ENCODE peak calls at places on chromosomes 12 and 14, in nine cellular contexts. One of them, this sample, is unnamed.

GRCh38 chr12:124660846-124661245 is 93.4 kb upstream of the NCOR2 start:
- DNase-seq in GM04504: no peak
- DNase-seq in GM12892: no peak
- DNase-seq in epithelial cell of proximal tubule: no peak
- DNase-seq in ovary: no peak
- DNase-seq in HEK293T: no peak
- DNase-seq in posterior cingulate gyrus: no peak
- DNase-seq in stimulated activated CD8-positive, alpha-beta memory T cell treated with anti-CD3 and anti-CD28 coated beads, Interleukin-4, amount 100 ng/mL, for 24 hours: no peak
- DNase-seq in epithelial cell of esophagus: no peak
- DNase-seq in this sample: no peak

GRCh38 chr12:121917950-121918678 is at the start of gene CFAP251:
- DNase-seq in HEK293T: peak
- DNase-seq in epithelial cell of esophagus: peak
- DNase-seq in posterior cingulate gyrus: peak
- DNase-seq in ovary: peak
- DNase-seq in GM04504: peak
- DNase-seq in epithelial cell of proximal tubule: no peak
- DNase-seq in GM12892: peak
- DNase-seq in stimulated activated CD8-positive, alpha-beta memory T cell treated with anti-CD3 and anti-CD28 coated beads, Interleukin-4, amount 100 ng/mL, for 24 hours: peak
- DNase-seq in this sample: peak

GRCh38 chr14:72771561-72771960 is 122.3 kb downstream of the DPF3 start:
- DNase-seq in GM12892: no peak
- DNase-seq in epithelial cell of proximal tubule: no peak
- DNase-seq in epithelial cell of esophagus: no peak
- DNase-seq in HEK293T: no peak
- DNase-seq in ovary: no peak
- DNase-seq in posterior cingulate gyrus: no peak
- DNase-seq in stimulated activated CD8-positive, alpha-beta memory T cell treated with anti-CD3 and anti-CD28 coated beads, Interleukin-4, amount 100 ng/mL, for 24 hours: no peak
- DNase-seq in GM04504: no peak
- DNase-seq in this sample: no peak

GRCh38 chr12:49805409-49805808 is 22.8 kb downstream of the NCKAP5L start:
- DNase-seq in posterior cingulate gyrus: no peak
- DNase-seq in HEK293T: no peak
- DNase-seq in epithelial cell of proximal tubule: no peak
- DNase-seq in epithelial cell of esophagus: no peak
- DNase-seq in GM12892: no peak
- DNase-seq in ovary: no peak
- DNase-seq in stimulated activated CD8-positive, alpha-beta memory T cell treated with anti-CD3 and anti-CD28 coated beads, Interleukin-4, amount 100 ng/mL, for 24 hours: no peak
- DNase-seq in GM04504: no peak
- DNase-seq in this sample: no peak

GRCh38 chr12:113366827-113367226 is 8.4 kb downstream of the PLBD2 start:
- DNase-seq in epithelial cell of esophagus: no peak
- DNase-seq in GM04504: no peak
- DNase-seq in HEK293T: no peak
- DNase-seq in posterior cingulate gyrus: no peak
- DNase-seq in ovary: no peak
- DNase-seq in GM12892: no peak
- DNase-seq in stimulated activated CD8-positive, alpha-beta memory T cell treated with anti-CD3 and anti-CD28 coated beads, Interleukin-4, amount 100 ng/mL, for 24 hours: no peak
- DNase-seq in epithelial cell of proximal tubule: no peak
- DNase-seq in this sample: no peak

GRCh38 chr12:63387736-63388135 is 236.7 kb upstream of the AVPR1A start:
- DNase-seq in HEK293T: no peak
- DNase-seq in epithelial cell of esophagus: no peak
- DNase-seq in epithelial cell of proximal tubule: no peak
- DNase-seq in ovary: no peak
- DNase-seq in stimulated activated CD8-positive, alpha-beta memory T cell treated with anti-CD3 and anti-CD28 coated beads, Interleukin-4, amount 100 ng/mL, for 24 hours: no peak
- DNase-seq in GM12892: no peak
- DNase-seq in posterior cingulate gyrus: no peak
- DNase-seq in GM04504: no peak
- DNase-seq in this sample: no peak

GRCh38 chr12:113298472-113298817 is 36.5 kb downstream of the SLC8B1 start:
- DNase-seq in GM12892: no peak
- DNase-seq in GM04504: no peak
- DNase-seq in stimulated activated CD8-positive, alpha-beta memory T cell treated with anti-CD3 and anti-CD28 coated beads, Interleukin-4, amount 100 ng/mL, for 24 hours: no peak
- DNase-seq in epithelial cell of proximal tubule: no peak
- DNase-seq in ovary: no peak
- DNase-seq in HEK293T: no peak
- DNase-seq in posterior cingulate gyrus: no peak
- DNase-seq in epithelial cell of esophagus: no peak
- DNase-seq in this sample: no peak

GRCh38 chr12:4700621-4701026 is 19.6 kb upstream of the GALNT8 start:
- DNase-seq in stimulated activated CD8-positive, alpha-beta memory T cell treated with anti-CD3 and anti-CD28 coated beads, Interleukin-4, amount 100 ng/mL, for 24 hours: no peak
- DNase-seq in HEK293T: no peak
- DNase-seq in ovary: peak
- DNase-seq in epithelial cell of proximal tubule: no peak
- DNase-seq in posterior cingulate gyrus: no peak
- DNase-seq in GM04504: no peak
- DNase-seq in epithelial cell of esophagus: peak
- DNase-seq in GM12892: no peak
- DNase-seq in this sample: no peak

GRCh38 chr12:2212971-2213869 is 160.4 kb downstream of the CACNA1C start:
- DNase-seq in posterior cingulate gyrus: no peak
- DNase-seq in GM04504: no peak
- DNase-seq in GM12892: no peak
- DNase-seq in ovary: peak
- DNase-seq in HEK293T: peak
- DNase-seq in epithelial cell of proximal tubule: no peak
- DNase-seq in stimulated activated CD8-positive, alpha-beta memory T cell treated with anti-CD3 and anti-CD28 coated beads, Interleukin-4, amount 100 ng/mL, for 24 hours: no peak
- DNase-seq in epithelial cell of esophagus: no peak
- DNase-seq in this sample: no peak

GRCh38 chr12:42756841-42757661 is 167.5 kb upstream of the PRICKLE1 start:
- DNase-seq in stimulated activated CD8-positive, alpha-beta memory T cell treated with anti-CD3 and anti-CD28 coated beads, Interleukin-4, amount 100 ng/mL, for 24 hours: no peak
- DNase-seq in GM04504: peak
- DNase-seq in epithelial cell of esophagus: peak
- DNase-seq in HEK293T: no peak
- DNase-seq in posterior cingulate gyrus: no peak
- DNase-seq in ovary: no peak
- DNase-seq in GM12892: no peak
- DNase-seq in epithelial cell of proximal tubule: peak
- DNase-seq in this sample: no peak

GRCh38 chr12:116159175-116159574 is 118.3 kb downstream of the MED13L start:
- DNase-seq in epithelial cell of proximal tubule: no peak
- DNase-seq in stimulated activated CD8-positive, alpha-beta memory T cell treated with anti-CD3 and anti-CD28 coated beads, Interleukin-4, amount 100 ng/mL, for 24 hours: no peak
- DNase-seq in posterior cingulate gyrus: no peak
- DNase-seq in HEK293T: no peak
- DNase-seq in ovary: no peak
- DNase-seq in GM04504: no peak
- DNase-seq in GM12892: no peak
- DNase-seq in epithelial cell of esophagus: no peak
- DNase-seq in this sample: no peak

GRCh38 chr14:33996450-33996849 is 45.6 kb upstream of the EGLN3 start:
- DNase-seq in epithelial cell of proximal tubule: no peak
- DNase-seq in posterior cingulate gyrus: no peak
- DNase-seq in ovary: no peak
- DNase-seq in stimulated activated CD8-positive, alpha-beta memory T cell treated with anti-CD3 and anti-CD28 coated beads, Interleukin-4, amount 100 ng/mL, for 24 hours: no peak
- DNase-seq in epithelial cell of esophagus: no peak
- DNase-seq in GM12892: no peak
- DNase-seq in GM04504: no peak
- DNase-seq in HEK293T: no peak
- DNase-seq in this sample: no peak

GRCh38 chr12:2794261-2794735 is 472 bp upstream of the FKBP4 start:
- DNase-seq in ovary: no peak
- DNase-seq in epithelial cell of esophagus: no peak
- DNase-seq in GM04504: no peak
- DNase-seq in epithelial cell of proximal tubule: no peak
- DNase-seq in GM12892: no peak
- DNase-seq in HEK293T: no peak
- DNase-seq in posterior cingulate gyrus: peak
- DNase-seq in stimulated activated CD8-positive, alpha-beta memory T cell treated with anti-CD3 and anti-CD28 coated beads, Interleukin-4, amount 100 ng/mL, for 24 hours: peak
- DNase-seq in this sample: no peak

GRCh38 chr12:130832561-130833209 is 6.4 kb downstream of the STX2 start:
- DNase-seq in epithelial cell of esophagus: peak
- DNase-seq in epithelial cell of proximal tubule: no peak
- DNase-seq in HEK293T: no peak
- DNase-seq in GM12892: no peak
- DNase-seq in posterior cingulate gyrus: no peak
- DNase-seq in ovary: peak
- DNase-seq in stimulated activated CD8-positive, alpha-beta memory T cell treated with anti-CD3 and anti-CD28 coated beads, Interleukin-4, amount 100 ng/mL, for 24 hours: no peak
- DNase-seq in GM04504: peak
- DNase-seq in this sample: no peak

GRCh38 chr14:61140872-61141271 is 140.3 kb downstream of the TMEM30B start:
- DNase-seq in GM04504: peak
- DNase-seq in GM12892: no peak
- DNase-seq in ovary: no peak
- DNase-seq in epithelial cell of esophagus: peak
- DNase-seq in epithelial cell of proximal tubule: no peak
- DNase-seq in stimulated activated CD8-positive, alpha-beta memory T cell treated with anti-CD3 and anti-CD28 coated beads, Interleukin-4, amount 100 ng/mL, for 24 hours: no peak
- DNase-seq in posterior cingulate gyrus: no peak
- DNase-seq in HEK293T: no peak
- DNase-seq in this sample: no peak

GRCh38 chr12:6302621-6303020 is 7.9 kb upstream of the PLEKHG6 start:
- DNase-seq in GM04504: no peak
- DNase-seq in stimulated activated CD8-positive, alpha-beta memory T cell treated with anti-CD3 and anti-CD28 coated beads, Interleukin-4, amount 100 ng/mL, for 24 hours: no peak
- DNase-seq in epithelial cell of proximal tubule: no peak
- DNase-seq in epithelial cell of esophagus: no peak
- DNase-seq in HEK293T: no peak
- DNase-seq in ovary: no peak
- DNase-seq in posterior cingulate gyrus: no peak
- DNase-seq in GM12892: no peak
- DNase-seq in this sample: no peak

GRCh38 chr12:127311695-127312364 is 955.1 kb upstream of the TMEM132C start:
- DNase-seq in epithelial cell of esophagus: no peak
- DNase-seq in GM04504: no peak
- DNase-seq in GM12892: no peak
- DNase-seq in stimulated activated CD8-positive, alpha-beta memory T cell treated with anti-CD3 and anti-CD28 coated beads, Interleukin-4, amount 100 ng/mL, for 24 hours: no peak
- DNase-seq in epithelial cell of proximal tubule: no peak
- DNase-seq in HEK293T: no peak
- DNase-seq in posterior cingulate gyrus: no peak
- DNase-seq in ovary: no peak
- DNase-seq in this sample: no peak

GRCh38 chr12:92735131-92735721 is 32.4 kb downstream of the PLEKHG7 start:
- DNase-seq in ovary: peak
- DNase-seq in epithelial cell of esophagus: peak
- DNase-seq in posterior cingulate gyrus: no peak
- DNase-seq in GM04504: peak
- DNase-seq in epithelial cell of proximal tubule: peak
- DNase-seq in GM12892: no peak
- DNase-seq in HEK293T: peak
- DNase-seq in stimulated activated CD8-positive, alpha-beta memory T cell treated with anti-CD3 and anti-CD28 coated beads, Interleukin-4, amount 100 ng/mL, for 24 hours: no peak
- DNase-seq in this sample: no peak

GRCh38 chr12:48157016-48157888 is at the start of gene ASB8:
- DNase-seq in ovary: peak
- DNase-seq in epithelial cell of esophagus: peak
- DNase-seq in GM12892: peak
- DNase-seq in GM04504: peak
- DNase-seq in posterior cingulate gyrus: peak
- DNase-seq in epithelial cell of proximal tubule: peak
- DNase-seq in HEK293T: peak
- DNase-seq in stimulated activated CD8-positive, alpha-beta memory T cell treated with anti-CD3 and anti-CD28 coated beads, Interleukin-4, amount 100 ng/mL, for 24 hours: peak
- DNase-seq in this sample: peak

GRCh38 chr12:80811957-80812708 is 95.4 kb downstream of the MYF5 start:
- DNase-seq in GM12892: no peak
- DNase-seq in posterior cingulate gyrus: no peak
- DNase-seq in HEK293T: no peak
- DNase-seq in epithelial cell of proximal tubule: no peak
- DNase-seq in GM04504: no peak
- DNase-seq in epithelial cell of esophagus: no peak
- DNase-seq in stimulated activated CD8-positive, alpha-beta memory T cell treated with anti-CD3 and anti-CD28 coated beads, Interleukin-4, amount 100 ng/mL, for 24 hours: no peak
- DNase-seq in ovary: no peak
- DNase-seq in this sample: no peak

GRCh38 chr12:124388679-124389536 is 94.0 kb downstream of the RFLNA start:
- DNase-seq in stimulated activated CD8-positive, alpha-beta memory T cell treated with anti-CD3 and anti-CD28 coated beads, Interleukin-4, amount 100 ng/mL, for 24 hours: peak
- DNase-seq in posterior cingulate gyrus: peak
- DNase-seq in GM04504: no peak
- DNase-seq in GM12892: no peak
- DNase-seq in ovary: peak
- DNase-seq in epithelial cell of proximal tubule: no peak
- DNase-seq in epithelial cell of esophagus: peak
- DNase-seq in HEK293T: peak
- DNase-seq in this sample: peak

GRCh38 chr12:57800965-57801364 is 17.6 kb downstream of the AVIL start:
- DNase-seq in stimulated activated CD8-positive, alpha-beta memory T cell treated with anti-CD3 and anti-CD28 coated beads, Interleukin-4, amount 100 ng/mL, for 24 hours: no peak
- DNase-seq in posterior cingulate gyrus: no peak
- DNase-seq in HEK293T: no peak
- DNase-seq in epithelial cell of proximal tubule: no peak
- DNase-seq in epithelial cell of esophagus: no peak
- DNase-seq in GM04504: no peak
- DNase-seq in GM12892: no peak
- DNase-seq in ovary: no peak
- DNase-seq in this sample: no peak

GRCh38 chr12:132804426-132804861 is 24.2 kb downstream of the GOLGA3 start:
- DNase-seq in GM04504: no peak
- DNase-seq in HEK293T: no peak
- DNase-seq in ovary: no peak
- DNase-seq in GM12892: no peak
- DNase-seq in epithelial cell of proximal tubule: no peak
- DNase-seq in posterior cingulate gyrus: no peak
- DNase-seq in epithelial cell of esophagus: peak
- DNase-seq in stimulated activated CD8-positive, alpha-beta memory T cell treated with anti-CD3 and anti-CD28 coated beads, Interleukin-4, amount 100 ng/mL, for 24 hours: no peak
- DNase-seq in this sample: no peak

This sample was measured in endothelial cell.